ENCODE peak calls at places on chromosomes 13 and 19, in five cellular contexts. U, I, H, C and L are unnamed samples.

GRCh38 chr13:44263920-44264610 is 109.6 kb upstream of the SERP2 start:
- DNase-seq in U (no peak), I (no peak), H (no peak), C (no peak), L (no peak)

GRCh38 chr13:62626771-62627170 is 1211.1 kb upstream of the PCDH20 start:
- DNase-seq in U (no peak), I (no peak), H (peak), C (no peak), L (peak)

GRCh38 chr13:44011036-44011435 is 131.3 kb downstream of the LACC1 start:
- DNase-seq in U (no peak), I (no peak), H (no peak), C (no peak), L (no peak)

GRCh38 chr13:45503658-45504057 is 38.9 kb downstream of the COG3 start:
- DNase-seq in U (no peak), I (no peak), H (no peak), C (no peak), L (no peak)

GRCh38 chr13:109803822-109804221 is 17.4 kb upstream of the IRS2 start:
- DNase-seq in U (no peak), I (no peak), H (peak), C (no peak), L (no peak)

GRCh38 chr13:66501187-66501586 is 728.9 kb downstream of the PCDH9 start:
- DNase-seq in U (no peak), I (no peak), H (no peak), C (no peak), L (no peak)

GRCh38 chr19:42255766-42256750 is 1.1 kb upstream of the ERF start:
- DNase-seq in U (peak), I (peak), H (no peak), C (no peak), L (peak)

GRCh38 chr13:48436661-48437242 is 23.8 kb upstream of the LPAR6 start:
- DNase-seq in U (no peak), I (no peak), H (no peak), C (no peak), L (no peak)

GRCh38 chr19:48965806-48966540 is 864 bp downstream of the FTL start:
- DNase-seq in U (peak), I (peak), H (peak), C (peak), L (peak)

GRCh38 chr19:15421726-15422260 is 3.0 kb upstream of the AKAP8L start:
- DNase-seq in U (peak), I (no peak), H (no peak), C (no peak), L (no peak)

GRCh38 chr19:49425922-49426592 is 869 bp downstream of the GFY start:
- DNase-seq in U (no peak), I (peak), H (no peak), C (no peak), L (peak)

GRCh38 chr19:7336321-7336973 is 12.3 kb upstream of the ARHGEF18 start:
- DNase-seq in U (no peak), I (no peak), H (no peak), C (no peak), L (no peak)

GRCh38 chr13:19089315-19089714 is 92.3 kb downstream of the TUBA3C start:
- DNase-seq in U (peak), I (peak), H (peak), C (no peak), L (no peak)

GRCh38 chr19:2381151-2381822 is 21.2 kb downstream of the TMPRSS9 start:
- DNase-seq in U (no peak), I (no peak), H (no peak), C (no peak), L (no peak)

GRCh38 chr19:4103073-4103418 is 20.9 kb downstream of the MAP2K2 start:
- DNase-seq in U (no peak), I (no peak), H (no peak), C (no peak), L (no peak)

GRCh38 chr13:33204130-33204927 is 81.2 kb downstream of the STARD13 start:
- DNase-seq in U (peak), I (no peak), H (no peak), C (peak), L (no peak)

GRCh38 chr19:33216198-33216830 is 9.3 kb downstream of the SLC7A10 start:
- DNase-seq in U (no peak), I (no peak), H (no peak), C (no peak), L (no peak)

GRCh38 chr19:6694147-6694815 is 24.3 kb upstream of the TNFSF14 start:
- DNase-seq in U (no peak), I (peak), H (peak), C (no peak), L (no peak)

GRCh38 chr13:35771898-35772297 is 295.4 kb upstream of the MAB21L1 start:
- DNase-seq in U (no peak), I (no peak), H (no peak), C (no peak), L (no peak)

GRCh38 chr19:16714702-16715294 is 4.8 kb upstream of the NWD1 start:
- DNase-seq in U (peak), I (peak), H (peak), C (peak), L (peak)

GRCh38 chr13:21638319-21639282 is 32.3 kb upstream of the FGF9 start:
- DNase-seq in U (peak), I (peak), H (no peak), C (no peak), L (peak)

GRCh38 chr13:25690582-25690981 is 318.8 kb downstream of the ATP8A2 start:
- DNase-seq in U (no peak), I (no peak), H (no peak), C (no peak), L (no peak)

GRCh38 chr13:42971670-42972355 is 20.2 kb downstream of the EPSTI1 start:
- DNase-seq in U (no peak), I (no peak), H (no peak), C (no peak), L (no peak)
- TF ChIP-seq FOXM1 in U (no peak), I (no peak), H (no peak), C (no peak), L (no peak)

GRCh38 chr19:19900124-19900523 is 622 bp upstream of the ZNF93 start:
- DNase-seq in U (peak), I (peak), H (no peak), C (no peak), L (no peak)
- TF ChIP-seq FOXM1 in U (no peak), I (no peak), H (no peak), C (no peak), L (no peak)

GRCh38 chr13:88592105-88592504 is 920.9 kb downstream of the SLITRK5 start:
- DNase-seq in U (no peak), I (no peak), H (no peak), C (no peak), L (no peak)

GRCh38 chr13:88586263-88586662 is 915.1 kb downstream of the SLITRK5 start:
- DNase-seq in U (no peak), I (no peak), H (no peak), C (no peak), L (no peak)

GRCh38 chr13:88590574-88590973 is 919.4 kb downstream of the SLITRK5 start:
- DNase-seq in U (no peak), I (no peak), H (no peak), C (no peak), L (no peak)
- TF ChIP-seq FOXM1 in U (no peak), I (no peak), H (no peak), C (no peak), L (no peak)

GRCh38 chr13:23025848-23026608 is 154.8 kb upstream of the SGCG start:
- DNase-seq in U (no peak), I (peak), H (no peak), C (no peak), L (no peak)

GRCh38 chr13:23021921-23022320 is 158.9 kb upstream of the SGCG start:
- DNase-seq in U (no peak), I (no peak), H (no peak), C (no peak), L (no peak)

GRCh38 chr13:23022667-23023066 is 158.1 kb upstream of the SGCG start:
- DNase-seq in U (no peak), I (no peak), H (no peak), C (no peak), L (no peak)

GRCh38 chr13:23018143-23018542 is 162.6 kb upstream of the SGCG start:
- DNase-seq in U (no peak), I (no peak), H (no peak), C (no peak), L (no peak)

GRCh38 chr13:23020246-23020843 is 160.4 kb upstream of the SGCG start:
- DNase-seq in U (peak), I (peak), H (peak), C (peak), L (peak)
- TF ChIP-seq FOXM1 in U (no peak), I (no peak), H (no peak), C (no peak), L (no peak)

DNA sequence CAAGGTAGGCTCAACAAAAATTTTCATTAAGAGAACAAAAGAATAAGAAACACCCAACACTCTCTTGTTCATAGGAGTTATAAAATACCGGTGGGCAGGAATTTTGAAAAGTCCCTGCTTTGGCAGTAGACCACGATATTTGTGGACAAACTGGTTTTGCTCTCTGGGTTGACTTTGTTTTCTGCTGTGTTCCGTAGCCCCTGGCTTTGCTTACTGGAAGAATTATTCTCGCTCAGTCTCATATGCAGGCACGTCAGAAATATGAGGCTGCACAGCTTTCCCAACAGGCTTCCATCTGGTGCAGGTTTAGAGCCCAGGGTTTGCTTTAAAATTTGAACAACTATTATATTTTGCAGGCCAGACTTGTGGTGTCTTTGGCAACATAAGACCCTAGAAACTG is 2012.7 kb downstream of the PCDH9 start:
- DNase-seq in U (no peak), I (no peak), H (no peak), C (no peak), L (no peak)
- TF ChIP-seq FOXM1 in U (no peak), I (no peak), H (no peak), C (no peak), L (no peak)

GRCh38 chr19:55576746-55577145 is 3.9 kb downstream of the ZNF579 start:
- DNase-seq in U (no peak), I (no peak), H (no peak), C (no peak), L (no peak)
- TF ChIP-seq FOXM1 in U (no peak), I (no peak), H (no peak), C (no peak), L (no peak)

GRCh38 chr19:13118424-13119193 is 545 bp downstream of the NACC1 start:
- DNase-seq in U (peak), I (peak), H (peak), C (no peak), L (peak)

GRCh38 chr19:13117772-13118423 is at the start of gene NACC1:
- DNase-seq in U (peak), I (peak), H (peak), C (no peak), L (peak)

GRCh38 chr19:13121551-13122274 is 3.6 kb downstream of the NACC1 start:
- DNase-seq in U (no peak), I (no peak), H (no peak), C (no peak), L (no peak)

GRCh38 chr19:13120817-13121216 is 2.8 kb downstream of the NACC1 start:
- DNase-seq in U (no peak), I (no peak), H (no peak), C (no peak), L (no peak)

DNA sequence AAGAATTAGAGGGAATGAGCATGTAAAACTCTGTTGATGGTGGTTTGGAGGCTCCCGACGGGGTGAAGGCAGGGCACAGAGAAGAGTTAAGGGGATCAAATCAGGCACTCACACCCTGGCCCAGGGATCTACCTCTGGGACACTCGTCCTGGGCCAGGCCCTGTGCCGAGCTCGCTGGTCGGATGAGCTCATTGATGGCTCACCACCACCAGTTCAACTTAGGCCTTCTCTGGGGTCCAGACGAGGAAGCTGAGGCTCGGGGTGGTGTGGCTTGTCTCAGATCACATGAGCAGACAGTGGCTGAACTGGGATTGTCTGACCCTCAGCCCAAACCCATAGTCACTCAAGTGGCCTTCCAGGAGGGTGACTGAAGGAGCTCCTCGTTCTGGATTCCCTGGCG is 1.6 kb downstream of the NACC1 start:
- DNase-seq in U (no peak), I (no peak), H (no peak), C (no peak), L (no peak)
- TF ChIP-seq FOXM1 in U (no peak), I (no peak), H (no peak), C (no peak), L (no peak)

GRCh38 chr13:46519177-46519576 is 33.8 kb upstream of the LRCH1 start:
- DNase-seq in U (no peak), I (no peak), H (no peak), C (no peak), L (no peak)

GRCh38 chr13:46515793-46516192 is 37.2 kb upstream of the LRCH1 start:
- DNase-seq in U (no peak), I (no peak), H (no peak), C (no peak), L (no peak)

GRCh38 chr13:46520188-46520587 is 32.8 kb upstream of the LRCH1 start:
- DNase-seq in U (no peak), I (no peak), H (no peak), C (no peak), L (no peak)

GRCh38 chr13:46521486-46521885 is 31.5 kb upstream of the LRCH1 start:
- DNase-seq in U (no peak), I (no peak), H (no peak), C (no peak), L (no peak)

GRCh38 chr13:46516624-46517318 is 36.2 kb upstream of the LRCH1 start:
- DNase-seq in U (no peak), I (no peak), H (no peak), C (no peak), L (peak)
- TF ChIP-seq FOXM1 in U (no peak), I (no peak), H (no peak), C (no peak), L (no peak)

GRCh38 chr13:26759156-26759906 is 1.3 kb downstream of the GPR12 start:
- DNase-seq in U (peak), I (no peak), H (no peak), C (no peak), L (no peak)
- TF ChIP-seq FOXM1 in U (no peak), I (no peak), H (no peak), C (no peak), L (no peak)

GRCh38 chr19:46390866-46391265 is 22.5 kb downstream of the CCDC8 start:
- DNase-seq in U (no peak), I (no peak), H (no peak), C (no peak), L (no peak)
- TF ChIP-seq FOXM1 in U (no peak), I (no peak), H (no peak), C (no peak), L (no peak)